ENCODE peak calls at places on chromosomes 5 and 9, in four cellular contexts. Z is NT2/D1, F is mammary epithelial cell, A is neural progenitor cell. E is an unnamed sample.

GRCh38 chr5:142597546-142598337 is 88.1 kb downstream of the FGF1 start:
- DNase-seq in F (peak; percentile 93), A (peak; percentile 35), Z (peak; percentile 2), E (peak; percentile 77)

GRCh38 chr5:133245191-133246052 is 193.6 kb downstream of the HSPA4 start:
- DNase-seq in F (peak; percentile 97), A (no peak), Z (peak; percentile 9), E (no peak)

GRCh38 chr5:142441638-142442037 is 116.8 kb upstream of the SPRY4 start:
- DNase-seq in A (no peak), F (no peak), Z (no peak), E (no peak)

GRCh38 chr9:134177624-134178393 is 13.4 kb upstream of the RNU6ATAC start:
- DNase-seq in Z (no peak), A (no peak), F (no peak), E (no peak)

GRCh38 chr9:98807070-98807810 is at the start of gene GALNT12:
- DNase-seq in Z (no peak), F (no peak), A (peak; percentile 80), E (peak; percentile 83)

GRCh38 chr9:135702002-135702721 is at the start of gene KCNT1:
- DNase-seq in Z (peak; percentile 23), A (peak; percentile 82), F (peak; percentile 25), E (peak; percentile 93)

GRCh38 chr5:23139338-23140171 is 286.4 kb upstream of the CDH12 start:
- DNase-seq in A (peak; percentile 38), Z (peak; percentile 1), F (peak; percentile 7), E (no peak)

GRCh38 chr5:39624268-39624886 is 199.6 kb upstream of the DAB2 start:
- DNase-seq in A (no peak), F (peak; percentile 83), Z (no peak), E (peak; percentile 52)

GRCh38 chr5:145548097-145548496 is 287.0 kb downstream of the PRELID2 start:
- DNase-seq in F (no peak), A (no peak), Z (no peak), E (no peak)

GRCh38 chr5:73591698-73592501 is 26.4 kb downstream of the UTP15 start:
- DNase-seq in Z (no peak), A (no peak), F (peak; percentile 39), E (no peak)

GRCh38 chr5:4020386-4020785 is 424.8 kb downstream of the IRX1 start:
- DNase-seq in F (peak; percentile 9), A (no peak), Z (no peak), E (no peak)

GRCh38 chr5:34717426-34718327 is 61.5 kb downstream of the RAI14 start:
- DNase-seq in A (peak; percentile 49), F (peak; percentile 54), Z (peak; percentile 79), E (peak; percentile 85)

GRCh38 chr9:104118916-104119315 is 24.8 kb downstream of the SMC2 start:
- DNase-seq in F (no peak), Z (no peak), A (no peak), E (no peak)

GRCh38 chr9:124629600-124629999 is 122.4 kb upstream of the NR5A1 start:
- DNase-seq in F (peak; percentile 47), Z (no peak), A (no peak), E (no peak)

GRCh38 chr9:75893096-75893495 is 2.6 kb downstream of the PCSK5 start:
- DNase-seq in Z (no peak), A (no peak), F (peak; percentile 41), E (no peak)

GRCh38 chr9:129548571-129549135 is 72.2 kb downstream of the C9orf50 start:
- DNase-seq in F (no peak), Z (no peak), A (no peak), E (no peak)

GRCh38 chr5:154830596-154830995 is 19.8 kb downstream of the FAXDC2 start:
- DNase-seq in F (peak; percentile 86), Z (no peak), A (no peak), E (no peak)
- H3K9ac ChIP-seq in F (peak overlapping the region; percentile 51), Z (no peak overlapping the region), A (no peak overlapping the region), E (no peak overlapping the region)

DNA sequence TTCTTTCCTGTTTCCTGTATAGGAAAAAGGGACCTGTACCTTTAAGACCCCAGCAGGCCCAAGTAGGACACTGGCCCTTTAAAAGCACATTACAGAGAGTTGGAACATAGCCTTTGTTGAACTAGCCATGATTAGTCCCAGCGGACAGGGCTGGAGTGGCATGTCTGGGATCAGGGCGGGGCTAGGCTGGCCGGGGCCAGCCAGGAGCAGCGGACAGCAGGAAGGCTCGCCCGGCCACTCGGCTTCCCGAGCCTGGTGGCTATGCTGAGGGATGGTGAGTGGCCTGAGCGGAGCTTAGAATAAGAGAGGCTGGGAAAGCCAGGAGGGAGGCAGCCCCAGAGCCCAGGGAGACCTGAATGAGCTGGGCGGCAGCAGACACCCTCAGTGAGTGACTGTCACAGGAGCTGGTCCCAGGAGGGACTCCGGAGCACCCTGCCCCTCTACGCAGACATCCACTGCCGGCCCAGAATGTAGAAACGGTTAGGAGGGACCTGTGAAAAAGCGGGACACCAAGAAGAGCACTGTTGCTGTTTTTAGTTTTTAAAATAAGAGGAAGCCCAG is 92.1 kb downstream of the DAB2IP start:
- DNase-seq in A (peak; percentile 94), F (peak; percentile 77), Z (no peak), E (peak; percentile 91)
- H3K9ac ChIP-seq in A (no peak overlapping the region), F (peak overlapping the region; percentile 68), Z (peak overlapping the region; percentile 58), E (peak overlapping the region; percentile 14)

DNA sequence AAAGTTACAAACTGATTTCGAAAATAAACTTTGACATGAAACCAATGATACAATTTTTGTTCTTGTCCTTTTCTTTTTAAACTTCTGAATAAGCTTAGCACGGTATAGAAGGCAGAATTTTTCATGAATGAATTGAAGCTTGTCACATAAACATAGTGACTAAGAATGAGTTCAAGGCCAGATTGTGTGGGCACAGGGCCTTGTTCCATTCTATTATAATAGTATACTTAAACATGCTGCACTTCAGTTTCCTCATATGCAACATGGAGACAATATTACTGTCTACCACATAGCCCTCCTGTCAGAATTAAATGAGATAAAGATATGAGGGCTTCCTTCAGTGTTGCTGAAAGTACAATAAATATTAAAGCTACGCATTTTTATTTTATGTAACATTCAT is 204.2 kb upstream of the HAPLN1 start:
- DNase-seq in F (peak; percentile 48), Z (no peak), A (no peak), E (no peak)
- H3K9ac ChIP-seq in F (no peak overlapping the region), Z (no peak overlapping the region), A (no peak overlapping the region), E (no peak overlapping the region)

GRCh38 chr5:123845356-123846100 is 333.6 kb downstream of the CSNK1G3 start:
- DNase-seq in A (no peak), Z (no peak), F (no peak), E (no peak)

DNA sequence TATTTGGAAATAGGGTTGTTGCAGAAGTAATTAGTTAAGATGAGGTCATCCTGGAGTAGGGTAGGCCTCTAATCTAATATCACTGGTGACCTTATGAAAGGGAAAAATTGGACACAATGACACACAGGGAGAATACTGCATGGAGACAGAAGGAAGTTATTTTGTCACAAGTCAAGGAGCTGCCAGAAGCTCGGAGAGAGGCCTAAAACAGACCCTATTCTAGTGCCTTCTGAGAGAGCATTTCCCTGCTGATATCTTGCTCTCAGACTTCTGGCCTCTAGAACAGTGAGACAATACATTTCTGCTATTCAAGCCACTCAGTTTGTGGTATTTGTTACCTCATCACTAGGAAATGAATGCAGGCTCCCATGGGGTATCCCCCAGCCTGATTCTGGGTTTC is 332.9 kb downstream of the CSNK1G3 start:
- DNase-seq in Z (no peak), F (no peak), A (no peak), E (no peak)
- H3K9ac ChIP-seq in Z (no peak overlapping the region), F (no peak overlapping the region), A (no peak overlapping the region), E (no peak overlapping the region)

DNA sequence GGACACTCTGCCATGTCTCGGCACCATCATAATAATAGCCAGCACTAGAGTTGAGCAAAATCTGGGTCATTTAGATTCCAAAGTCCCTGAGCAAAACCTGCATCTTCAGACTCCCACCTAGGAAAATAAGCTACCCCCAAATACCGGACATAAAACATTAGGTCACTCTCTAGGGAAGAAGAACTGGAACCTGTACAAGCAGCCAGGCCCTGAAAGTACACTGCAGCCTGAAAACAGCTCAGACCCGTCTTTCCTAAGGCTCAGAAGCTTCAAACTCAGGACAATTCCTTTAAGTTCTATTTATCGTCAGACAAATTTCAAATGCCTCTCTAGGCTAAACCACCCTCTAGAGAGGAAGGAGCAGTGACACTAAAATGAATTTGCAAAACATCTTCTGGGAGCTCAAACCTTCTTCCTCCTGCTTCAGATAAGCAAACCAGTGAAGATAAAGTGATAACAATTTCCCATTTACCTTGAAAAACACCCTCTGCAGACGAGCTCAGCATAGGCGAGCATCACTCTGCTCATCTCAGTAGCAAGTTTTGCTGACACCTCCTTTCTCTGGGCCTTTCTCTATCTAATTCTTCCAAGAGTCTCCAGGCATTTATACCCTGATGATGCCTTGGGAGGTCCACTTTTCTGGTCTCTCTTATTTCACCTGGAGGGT is 34.0 kb downstream of the ADAM19 start:
- DNase-seq in A (no peak), Z (no peak), F (no peak), E (no peak)
- H3K9ac ChIP-seq in A (peak overlapping the region; percentile 40), Z (no peak overlapping the region), F (no peak overlapping the region), E (no peak overlapping the region)

GRCh38 chr9:4195285-4195684 is 104.6 kb downstream of the GLIS3 start:
- DNase-seq in A (no peak), F (no peak), Z (no peak), E (no peak)
- H3K9ac ChIP-seq in A (no peak overlapping the region), F (no peak overlapping the region), Z (no peak overlapping the region), E (no peak overlapping the region)

E was measured in endodermal cell.